ENCODE peak calls at places on chromosomes 12 and 14, in four cellular contexts. One of them, this sample, is unnamed.
A peak's percentile ranks its signal among the peaks of the same experiment; 100 is the strongest.

GRCh38 chr12:54988402-54989054 is 4.0 kb upstream of the TESPA1 start:
- DNase-seq in IMR-90: peak; percentile 15
- DNase-seq in H1: no peak
- DNase-seq in mesendoderm: no peak
- DNase-seq in this sample: no peak

GRCh38 chr12:93653712-93654111 is 23.5 kb upstream of the CRADD start:
- DNase-seq in mesendoderm: no peak
- DNase-seq in IMR-90: no peak
- DNase-seq in H1: no peak
- DNase-seq in this sample: no peak

GRCh38 chr12:89454080-89454848 is 70.3 kb downstream of the GALNT4 start:
- DNase-seq in H1: no peak
- DNase-seq in IMR-90: no peak
- DNase-seq in mesendoderm: peak; percentile 94
- DNase-seq in this sample: peak; percentile 34

GRCh38 chr12:66920205-66920604 is 241.3 kb upstream of the GRIP1 start:
- DNase-seq in IMR-90: no peak
- DNase-seq in mesendoderm: no peak
- DNase-seq in H1: no peak
- DNase-seq in this sample: no peak

GRCh38 chr12:127150479-127150878 is 1116.5 kb upstream of the TMEM132C start:
- DNase-seq in H1: no peak
- DNase-seq in IMR-90: no peak
- DNase-seq in mesendoderm: no peak
- DNase-seq in this sample: no peak

GRCh38 chr12:46265102-46265501 is 3.7 kb downstream of the SLC38A1 start:
- DNase-seq in H1: no peak
- DNase-seq in mesendoderm: no peak
- DNase-seq in IMR-90: no peak
- DNase-seq in this sample: no peak

GRCh38 chr12:102910137-102910536 is 6.9 kb downstream of the PAH start:
- DNase-seq in mesendoderm: no peak
- DNase-seq in IMR-90: no peak
- DNase-seq in H1: no peak
- DNase-seq in this sample: no peak

GRCh38 chr12:56158029-56158925 is at the start of gene MYL6:
- DNase-seq in H1: peak; percentile 91
- DNase-seq in mesendoderm: peak; percentile 99
- DNase-seq in IMR-90: peak; percentile 99
- DNase-seq in this sample: peak; percentile 98

GRCh38 chr14:101074124-101075024 is 170.9 kb upstream of the RTL1 start:
- DNase-seq in H1: no peak
- DNase-seq in IMR-90: no peak
- DNase-seq in mesendoderm: no peak
- DNase-seq in this sample: no peak

GRCh38 chr12:132465269-132466190 is 24.4 kb upstream of the FBRSL1 start:
- DNase-seq in H1: no peak
- DNase-seq in mesendoderm: no peak
- DNase-seq in IMR-90: no peak
- DNase-seq in this sample: no peak

GRCh38 chr14:100296106-100296651 is 10.1 kb downstream of the SLC25A29 start:
- DNase-seq in mesendoderm: no peak
- DNase-seq in IMR-90: no peak
- DNase-seq in H1: no peak
- DNase-seq in this sample: no peak

GRCh38 chr12:82329508-82329907 is 28.7 kb downstream of the CCDC59 start:
- DNase-seq in IMR-90: no peak
- DNase-seq in H1: no peak
- DNase-seq in mesendoderm: no peak
- DNase-seq in this sample: no peak

GRCh38 chr12:74644681-74645080 is 107.0 kb downstream of the ATXN7L3B start:
- DNase-seq in mesendoderm: no peak
- DNase-seq in H1: no peak
- DNase-seq in IMR-90: no peak
- DNase-seq in this sample: no peak

GRCh38 chr12:18222699-18223098 is 38.6 kb upstream of the PIK3C2G start:
- DNase-seq in IMR-90: no peak
- DNase-seq in H1: no peak
- DNase-seq in mesendoderm: no peak
- DNase-seq in this sample: no peak

GRCh38 chr14:90758959-90759358 is 57.3 kb downstream of the TTC7B start:
- DNase-seq in H1: peak; percentile 43
- DNase-seq in mesendoderm: no peak
- DNase-seq in IMR-90: peak; percentile 4
- DNase-seq in this sample: no peak

GRCh38 chr14:100384819-100385813 is 62.0 kb downstream of the SLC25A47 start:
- DNase-seq in mesendoderm: peak; percentile 48
- DNase-seq in IMR-90: peak; percentile 81
- DNase-seq in H1: no peak
- DNase-seq in this sample: no peak

GRCh38 chr12:3803865-3804472 is 51.1 kb upstream of the CRACR2A start:
- DNase-seq in mesendoderm: peak; percentile 83
- DNase-seq in H1: peak; percentile 79
- DNase-seq in IMR-90: peak; percentile 72
- DNase-seq in this sample: peak; percentile 87

GRCh38 chr12:121974026-121974985 is 47.4 kb upstream of the BCL7A start:
- DNase-seq in IMR-90: no peak
- DNase-seq in H1: no peak
- DNase-seq in mesendoderm: no peak
- DNase-seq in this sample: no peak
- H4K5ac ChIP-seq in IMR-90: no peak overlapping the region
- H4K5ac ChIP-seq in H1: no peak overlapping the region
- H4K5ac ChIP-seq in mesendoderm: no peak overlapping the region
- H4K5ac ChIP-seq in this sample: no peak overlapping the region

GRCh38 chr12:31118831-31119530 is 45.3 kb downstream of the DDX11 start:
- DNase-seq in IMR-90: no peak
- DNase-seq in mesendoderm: peak; percentile 88
- DNase-seq in H1: peak; percentile 72
- DNase-seq in this sample: peak; percentile 87
- H2AK5ac ChIP-seq in IMR-90: no peak overlapping the region
- H2AK5ac ChIP-seq in mesendoderm: no peak overlapping the region
- H2AK5ac ChIP-seq in H1: no peak overlapping the region
- H2AK5ac ChIP-seq in this sample: no peak overlapping the region

DNA sequence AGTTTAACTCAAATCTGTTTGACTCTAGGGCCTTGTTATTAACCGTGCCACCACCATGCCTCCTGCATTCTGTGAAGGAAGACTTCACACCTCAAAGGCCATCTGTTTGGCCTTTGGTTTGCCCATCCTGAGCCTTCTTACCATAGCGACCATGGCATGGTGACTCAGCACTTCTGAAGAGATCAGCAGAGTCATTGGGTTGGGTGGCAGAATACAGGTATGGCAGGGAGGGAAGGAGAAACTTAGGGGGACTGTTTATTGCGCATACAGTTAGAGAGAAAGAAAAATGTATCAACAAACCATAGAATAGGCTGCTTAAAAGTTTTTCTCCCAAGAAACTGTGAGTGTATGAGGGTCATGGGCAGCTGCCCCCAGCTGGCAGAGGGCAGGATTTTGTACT is 49.2 kb downstream of the DAD1 start:
- DNase-seq in mesendoderm: no peak
- DNase-seq in IMR-90: no peak
- DNase-seq in H1: no peak
- DNase-seq in this sample: no peak
- H3K4me1 ChIP-seq in mesendoderm: no peaks in the 10 kb centered on the region
- H3K4me1 ChIP-seq in IMR-90: peaks cover 12% of the 10 kb centered on the region
- H3K4me1 ChIP-seq in H1: no peaks in the 10 kb centered on the region
- H3K4me1 ChIP-seq in this sample: no peaks in the 10 kb centered on the region

GRCh38 chr14:65371784-65372183 is 40.7 kb upstream of the FUT8 start:
- DNase-seq in H1: no peak
- DNase-seq in IMR-90: no peak
- DNase-seq in mesendoderm: no peak
- DNase-seq in this sample: no peak
- H4K5ac ChIP-seq in H1: no peak overlapping the region
- H4K5ac ChIP-seq in IMR-90: no peak overlapping the region
- H4K5ac ChIP-seq in mesendoderm: no peak overlapping the region
- H4K5ac ChIP-seq in this sample: no peak overlapping the region